ENCODE peak calls at places on chromosomes 3 and 15, in five cellular contexts. B is A549, N is K562, M is HepG2, P is GM12878. C is an unnamed sample.

GRCh38 chr15:34837246-34838016 is 42.1 kb upstream of the ACTC1 start:
- DNase-seq in B (peak; percentile 55), N (no peak), M (no peak), P (no peak), C (peak; percentile 95)

GRCh38 chr3:129441782-129442181 is 1.8 kb downstream of the IFT122 start:
- DNase-seq in B (no peak), N (no peak), M (no peak), P (no peak), C (peak; percentile 50)

GRCh38 chr3:133991637-133992036 is 38.1 kb downstream of the SLCO2A1 start:
- DNase-seq in B (no peak), N (no peak), M (no peak), P (no peak), C (no peak)

GRCh38 chr15:39713846-39714245 is 68.8 kb downstream of the FSIP1 start:
- DNase-seq in B (no peak), N (no peak), M (no peak), P (no peak), C (no peak)

GRCh38 chr3:164741869-164742268 is 336.4 kb downstream of the SI start:
- DNase-seq in B (no peak), N (no peak), M (no peak), P (no peak), C (no peak)

GRCh38 chr3:126537730-126538281 is 13.9 kb downstream of the CHST13 start:
- DNase-seq in B (no peak), N (no peak), M (no peak), P (no peak), C (no peak)

GRCh38 chr15:69784808-69785550 is 312.7 kb downstream of the TLE3 start:
- DNase-seq in B (no peak), N (no peak), M (no peak), P (no peak), C (peak; percentile 33)

GRCh38 chr3:68876112-68876713 is 56.1 kb downstream of the TAFA4 start:
- DNase-seq in B (peak; percentile 66), N (peak; percentile 43), M (peak; percentile 31), P (peak; percentile 17), C (peak; percentile 74)

GRCh38 chr3:50519471-50520089 is 16.1 kb upstream of the CACNA2D2 start:
- DNase-seq in B (peak; percentile 57), N (peak; percentile 73), M (peak; percentile 41), P (no peak), C (peak; percentile 25)

GRCh38 chr15:77606142-77607034 is 26.3 kb downstream of the LINGO1 start:
- DNase-seq in B (no peak), N (peak; percentile 36), M (no peak), P (no peak), C (peak; percentile 13)

GRCh38 chr15:39598186-39598850 is 17.4 kb downstream of the THBS1 start:
- DNase-seq in B (no peak), N (no peak), M (no peak), P (no peak), C (peak; percentile 80)

GRCh38 chr3:191120447-191121304 is 78.4 kb upstream of the OSTN start:
- DNase-seq in B (no peak), N (no peak), M (no peak), P (no peak), C (no peak)

GRCh38 chr15:48834756-48835155 is 23.9 kb upstream of the CEP152 start:
- DNase-seq in B (no peak), N (no peak), M (no peak), P (no peak), C (no peak)

GRCh38 chr15:99969261-99969960 is 236.2 kb upstream of the LYSMD4 start:
- DNase-seq in B (no peak), N (no peak), M (no peak), P (no peak), C (no peak)

GRCh38 chr15:73464602-73465001 is 21.6 kb downstream of the REC114 start:
- DNase-seq in B (no peak), N (no peak), M (no peak), P (no peak), C (no peak)

GRCh38 chr3:72601049-72601448 is 247.2 kb downstream of the SHQ1 start:
- DNase-seq in B (no peak), N (no peak), M (no peak), P (no peak), C (no peak)

GRCh38 chr15:49898575-49899283 is 220.3 kb downstream of the ATP8B4 start:
- DNase-seq in B (no peak), N (no peak), M (no peak), P (no peak), C (no peak)

GRCh38 chr3:64138046-64138445 is 87.2 kb downstream of the PRICKLE2 start:
- DNase-seq in B (no peak), N (no peak), M (peak; percentile 11), P (no peak), C (no peak)

GRCh38 chr3:193777524-193777923 is 184.5 kb downstream of the OPA1 start:
- DNase-seq in B (peak; percentile 25), N (no peak), M (peak; percentile 82), P (no peak), C (no peak)

GRCh38 chr3:57100046-57100695 is 39.7 kb downstream of the SPATA12 start:
- DNase-seq in B (peak; percentile 60), N (peak; percentile 57), M (peak; percentile 66), P (peak; percentile 16), C (peak; percentile 75)

GRCh38 chr3:130390079-130390478 is 44.6 kb downstream of the COL6A5 start:
- DNase-seq in B (no peak), N (peak; percentile 25), M (no peak), P (no peak), C (no peak)

GRCh38 chr3:94482686-94483085 is 419.8 kb downstream of the NSUN3 start:
- DNase-seq in B (no peak), N (no peak), M (no peak), P (no peak), C (no peak)

GRCh38 chr3:134711284-134711683 is 60.5 kb upstream of the KY start:
- DNase-seq in B (no peak), N (no peak), M (no peak), P (no peak), C (peak; percentile 8)

GRCh38 chr3:24965706-24966105 is 462.4 kb upstream of the RARB start:
- DNase-seq in B (no peak), N (no peak), M (no peak), P (no peak), C (no peak)

GRCh38 chr15:39125904-39126303 is 455.0 kb upstream of the THBS1 start:
- DNase-seq in B (peak; percentile 72), N (peak; percentile 63), M (peak; percentile 62), P (no peak), C (peak; percentile 68)

GRCh38 chr15:80070840-80071239 is 11.4 kb downstream of the ZFAND6 start:
- DNase-seq in B (peak; percentile 31), N (no peak), M (peak; percentile 82), P (no peak), C (peak; percentile 58)

GRCh38 chr3:86973440-86973839 is 17.5 kb downstream of the VGLL3 start:
- DNase-seq in B (peak; percentile 41), N (no peak), M (no peak), P (no peak), C (peak; percentile 94)

GRCh38 chr3:98763076-98763475 is at the start of gene ST3GAL6:
- DNase-seq in B (no peak), N (no peak), M (no peak), P (no peak), C (peak; percentile 42)

GRCh38 chr3:52522651-52523251 is 10.9 kb downstream of the NT5DC2 start:
- DNase-seq in B (no peak), N (no peak), M (no peak), P (no peak), C (no peak)

GRCh38 chr3:4709336-4709735 is 216.2 kb downstream of the ITPR1 start:
- DNase-seq in B (no peak), N (no peak), M (no peak), P (no peak), C (peak; percentile 43)

GRCh38 chr3:190586631-190587000 is 72.7 kb downstream of the IL1RAP start:
- DNase-seq in B (peak; percentile 51), N (no peak), M (no peak), P (no peak), C (peak; percentile 62)

GRCh38 chr3:183816681-183817080 is 8.7 kb downstream of the MAP6D1 start:
- DNase-seq in B (no peak), N (no peak), M (no peak), P (no peak), C (no peak)

GRCh38 chr3:105791919-105792786 is 76.7 kb downstream of the CBLB start:
- DNase-seq in B (peak; percentile 90), N (no peak), M (peak; percentile 60), P (no peak), C (peak; percentile 96)

GRCh38 chr15:28289694-28290463 is 32.1 kb downstream of the HERC2 start:
- DNase-seq in B (no peak), N (no peak), M (no peak), P (no peak), C (no peak)

GRCh38 chr3:52108302-52109232 is 45.7 kb downstream of the POC1A start:
- DNase-seq in B (no peak), N (peak; percentile 43), M (no peak), P (no peak), C (no peak)

GRCh38 chr3:58059349-58060321 is 51.4 kb downstream of the FLNB start:
- DNase-seq in B (peak; percentile 82), N (no peak), M (peak; percentile 99), P (no peak), C (peak; percentile 99)

DNA sequence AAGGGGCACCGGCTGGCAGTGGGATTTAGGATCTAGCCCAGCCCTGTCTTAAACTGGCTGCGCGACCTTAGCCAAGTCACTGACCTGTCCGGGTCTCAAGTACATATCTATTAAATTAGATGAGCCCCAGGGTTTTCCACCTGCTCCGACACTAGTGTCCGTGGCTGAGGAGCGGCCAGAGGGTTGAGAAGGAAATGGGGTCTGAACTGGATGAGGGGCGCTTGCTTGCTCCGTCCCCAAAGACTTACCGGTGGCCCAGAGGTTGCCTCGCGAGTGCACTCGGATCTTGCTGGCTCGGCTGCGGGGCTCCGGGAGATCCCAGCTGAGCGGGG is 285 bp downstream of the NMB start:
- DNase-seq in B (no peak), N (no peak), M (no peak), P (no peak), C (no peak)
- H3K27ac ChIP-seq in B (peak overlapping the region; percentile 88), N (no peak overlapping the region), M (peak overlapping the region; percentile 78), P (no peak overlapping the region), C (no peak overlapping the region)

GRCh38 chr3:152031321-152031720 is 157.9 kb downstream of the SUCNR1 start:
- DNase-seq in B (no peak), N (no peak), M (no peak), P (no peak), C (no peak)

GRCh38 chr3:152030320-152030719 is 156.9 kb downstream of the SUCNR1 start:
- DNase-seq in B (no peak), N (no peak), M (no peak), P (no peak), C (no peak)

GRCh38 chr3:152021951-152022461 is 148.6 kb downstream of the SUCNR1 start:
- DNase-seq in B (peak; percentile 58), N (no peak), M (no peak), P (peak; percentile 13), C (peak; percentile 32)

GRCh38 chr3:152026033-152026556 is 152.7 kb downstream of the SUCNR1 start:
- DNase-seq in B (peak; percentile 87), N (no peak), M (no peak), P (no peak), C (peak; percentile 89)
- TF ChIP-seq BHLHE40 in B (no peak), N (no peak), M (no peak), P (no peak), C (no peak)

GRCh38 chr3:44501971-44502370 is 24.5 kb upstream of the ZNF445 start:
- DNase-seq in B (no peak), N (no peak), M (no peak), P (no peak), C (peak; percentile 13)
- H3K27ac ChIP-seq in B (no peak overlapping the region), N (no peak overlapping the region), M (no peak overlapping the region), P (no peak overlapping the region), C (no peak overlapping the region)

GRCh38 chr3:71063768-71064287 is 519.7 kb downstream of the FOXP1 start:
- DNase-seq in B (no peak), N (no peak), M (peak; percentile 49), P (no peak), C (peak; percentile 45)
- TF ChIP-seq BHLHE40 in B (no peak), N (no peak), M (no peak), P (no peak), C (no peak)